ENCODE peak calls at places on chromosome 21, in four cellular contexts. Q, W, F and B are unnamed samples.

GRCh38 chr21:35328856-35329455 is 279.9 kb upstream of the RUNX1 start:
- DNase-seq in Q (no peak), W (no peak), F (no peak), B (no peak)

GRCh38 chr21:33552093-33552998 is 9.5 kb downstream of the SON start:
- DNase-seq in Q (no peak), W (no peak), F (no peak), B (no peak)

GRCh38 chr21:44713846-44714245 is 2.5 kb upstream of the TSPEAR start:
- DNase-seq in Q (no peak), W (no peak), F (no peak), B (no peak)

GRCh38 chr21:35324372-35325220 is 275.5 kb upstream of the RUNX1 start:
- DNase-seq in Q (peak; percentile 39), W (no peak), F (no peak), B (peak; percentile 17)

GRCh38 chr21:34029724-34030528 is 43.5 kb upstream of the MRPS6 start:
- DNase-seq in Q (peak; percentile 75), W (peak; percentile 23), F (peak; percentile 16), B (peak; percentile 94)

GRCh38 chr21:24856326-24856725 is 751.0 kb downstream of the MRPL39 start:
- DNase-seq in Q (no peak), W (no peak), F (no peak), B (no peak)

GRCh38 chr21:45306832-45307571 is 19.3 kb upstream of the POFUT2 start:
- DNase-seq in Q (peak; percentile 55), W (peak; percentile 75), F (peak; percentile 62), B (no peak)

GRCh38 chr21:33976980-33977720 is 61.5 kb upstream of the ATP5PO start:
- DNase-seq in Q (no peak), W (peak; percentile 8), F (no peak), B (no peak)

GRCh38 chr21:29812947-29813346 is 126.8 kb downstream of the GRIK1 start:
- DNase-seq in Q (no peak), W (no peak), F (no peak), B (no peak)

GRCh38 chr21:28827422-28827821 is 165.3 kb downstream of the LTN1 start:
- DNase-seq in Q (no peak), W (no peak), F (no peak), B (peak; percentile 63)

GRCh38 chr21:25402134-25402957 is 204.9 kb downstream of the MRPL39 start:
- DNase-seq in Q (no peak), W (no peak), F (no peak), B (no peak)

GRCh38 chr21:26445440-26445839 is 127.6 kb downstream of the CYYR1 start:
- DNase-seq in Q (no peak), W (no peak), F (no peak), B (no peak)

GRCh38 chr21:17270234-17270633 is 242.6 kb upstream of the CXADR start:
- DNase-seq in Q (peak; percentile 13), W (peak; percentile 34), F (peak; percentile 1), B (peak; percentile 42)

GRCh38 chr21:37365657-37366487 is 701 bp upstream of the DYRK1A start:
- DNase-seq in Q (peak; percentile 73), W (peak; percentile 63), F (no peak), B (peak; percentile 80)

GRCh38 chr21:45283019-45283610 is 4.6 kb downstream of the POFUT2 start:
- DNase-seq in Q (no peak), W (no peak), F (no peak), B (no peak)

GRCh38 chr21:28781602-28782274 is 210.9 kb downstream of the LTN1 start:
- DNase-seq in Q (peak; percentile 18), W (peak; percentile 4), F (no peak), B (peak; percentile 46)

GRCh38 chr21:32940079-32941014 is 85.4 kb upstream of the OLIG2 start:
- DNase-seq in Q (peak; percentile 26), W (peak; percentile 39), F (peak; percentile 3), B (peak; percentile 62)

GRCh38 chr21:44800971-44801467 is 601 bp downstream of the UBE2G2 start:
- DNase-seq in Q (peak; percentile 44), W (peak; percentile 44), F (no peak), B (peak; percentile 60)

GRCh38 chr21:33550772-33551660 is 8.2 kb downstream of the SON start:
- DNase-seq in Q (no peak), W (no peak), F (no peak), B (no peak)

GRCh38 chr21:25107708-25108107 is 499.6 kb downstream of the MRPL39 start:
- DNase-seq in Q (no peak), W (no peak), F (peak; percentile 72), B (peak; percentile 11)

GRCh38 chr21:34582506-34583150 is 32.3 kb downstream of the RCAN1 start:
- DNase-seq in Q (peak; percentile 88), W (peak; percentile 37), F (peak; percentile 24), B (peak; percentile 92)

GRCh38 chr21:45081636-45082035 is 7.3 kb downstream of the ADARB1 start:
- DNase-seq in Q (no peak), W (no peak), F (no peak), B (no peak)

GRCh38 chr21:45390121-45390751 is 14.7 kb upstream of the COL18A1 start:
- DNase-seq in Q (no peak), W (no peak), F (no peak), B (no peak)

GRCh38 chr21:38531142-38531541 is 32.9 kb upstream of the ERG start:
- DNase-seq in Q (no peak), W (no peak), F (no peak), B (no peak)
- H3K4me3 ChIP-seq in Q (no peak overlapping the region), W (no peak overlapping the region), F (no peak overlapping the region), B (no peak overlapping the region)

GRCh38 chr21:42367379-42368165 is 1.2 kb upstream of the TFF1 start:
- DNase-seq in Q (no peak), W (no peak), F (no peak), B (no peak)

GRCh38 chr21:42373181-42373907 is 7.0 kb upstream of the TFF1 start:
- DNase-seq in Q (no peak), W (no peak), F (no peak), B (no peak)

GRCh38 chr21:42366292-42367010 is at the start of gene TFF1:
- DNase-seq in Q (no peak), W (peak; percentile 71), F (no peak), B (no peak)

GRCh38 chr21:42370894-42371654 is 4.7 kb upstream of the TFF1 start:
- DNase-seq in Q (no peak), W (no peak), F (no peak), B (no peak)

GRCh38 chr21:42369821-42370220 is 3.5 kb upstream of the TFF1 start:
- DNase-seq in Q (no peak), W (no peak), F (no peak), B (no peak)
- TF ChIP-seq CTCF in Q (no peak), W (no peak), F (no peak), B (no peak)

GRCh38 chr21:46603228-46603627 is 1.7 kb downstream of the S100B start:
- DNase-seq in Q (no peak), W (no peak), F (no peak), B (peak; percentile 11)
- H3K4me3 ChIP-seq in Q (no peak overlapping the region), W (no peak overlapping the region), F (no peak overlapping the region), B (no peak overlapping the region)

GRCh38 chr21:14722841-14723483 is 176.8 kb upstream of the SAMSN1 start:
- DNase-seq in Q (no peak), W (no peak), F (no peak), B (no peak)
- TF ChIP-seq CTCF in Q (no peak), W (no peak), F (no peak), B (no peak)

GRCh38 chr21:31683029-31683428 is 23.5 kb downstream of the SOD1 start:
- DNase-seq in Q (no peak), W (no peak), F (no peak), B (no peak)
- H3K4me3 ChIP-seq in Q (no peak overlapping the region), W (no peak overlapping the region), F (no peak overlapping the region), B (no peak overlapping the region)

DNA sequence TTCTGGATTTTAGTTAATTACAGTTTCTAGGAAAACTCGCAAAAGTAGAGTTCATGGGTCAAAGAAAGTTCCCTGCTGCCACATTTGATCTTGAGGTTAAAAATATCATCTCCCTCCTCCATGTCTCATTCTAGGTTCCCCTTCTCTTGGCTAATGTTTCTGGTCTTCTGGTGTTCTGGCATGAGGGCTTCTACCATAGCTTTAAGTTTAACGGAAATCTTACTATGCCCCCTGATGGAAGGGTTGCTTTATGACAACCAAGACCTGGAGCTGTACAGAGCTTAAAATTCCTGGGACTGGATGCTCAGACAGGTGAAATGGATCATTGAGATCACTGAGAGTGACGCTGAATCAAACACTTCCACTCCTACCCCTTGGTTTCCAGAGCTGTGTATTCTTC is 1881.7 kb downstream of the MRPL39 start:
- DNase-seq in Q (no peak), W (no peak), F (no peak), B (no peak)
- TF ChIP-seq CTCF in Q (no peak), W (no peak), F (no peak), B (no peak)

GRCh38 chr21:41753001-41753725 is 13.7 kb downstream of the RIPK4 start:
- DNase-seq in Q (no peak), W (no peak), F (no peak), B (no peak)
- H3K4me3 ChIP-seq in Q (no peak overlapping the region), W (no peak overlapping the region), F (no peak overlapping the region), B (no peak overlapping the region)